ENCODE peak calls at places on chromosome 22, in nine cellular contexts. One of them, this sample, is unnamed.

GRCh38 chr22:49590851-49591445 is 236.7 kb downstream of the BRD1 start:
- DNase-seq in amniotic epithelial cell: no peak
- DNase-seq in mesothelial cell of epicardium: no peak
- DNase-seq in stimulated activated CD4-positive, alpha-beta T cell treated with anti-CD3 and anti-CD28 coated beads, Interleukin-2, amount 100 ng/mL, for 24 hours: no peak
- DNase-seq in fibroblast of pulmonary artery: no peak
- DNase-seq in stimulated activated naive CD8-positive, alpha-beta T cell treated with anti-CD3 and anti-CD28 coated beads, Interleukin-15, Interleukin-2, amounts not matched to agents 100 U/mL and 50 U/mL, for 24 hours: no peak
- DNase-seq in activated CD4-positive, alpha-beta T cell treated with anti-CD3 and anti-CD28 coated beads, Interleukin-2, amount 50 U/mL, for 24 hours: no peak
- DNase-seq in fibroblast of lung: no peak
- DNase-seq in CD8-positive, alpha-beta memory T cell: no peak
- DNase-seq in this sample: no peak

GRCh38 chr22:39244496-39245129 is at the start of gene PDGFB:
- DNase-seq in amniotic epithelial cell: peak; percentile 35
- DNase-seq in mesothelial cell of epicardium: no peak
- DNase-seq in stimulated activated CD4-positive, alpha-beta T cell treated with anti-CD3 and anti-CD28 coated beads, Interleukin-2, amount 100 ng/mL, for 24 hours: no peak
- DNase-seq in fibroblast of pulmonary artery: peak; percentile 48
- DNase-seq in stimulated activated naive CD8-positive, alpha-beta T cell treated with anti-CD3 and anti-CD28 coated beads, Interleukin-15, Interleukin-2, amounts not matched to agents 100 U/mL and 50 U/mL, for 24 hours: no peak
- DNase-seq in activated CD4-positive, alpha-beta T cell treated with anti-CD3 and anti-CD28 coated beads, Interleukin-2, amount 50 U/mL, for 24 hours: no peak
- DNase-seq in fibroblast of lung: no peak
- DNase-seq in CD8-positive, alpha-beta memory T cell: no peak
- DNase-seq in this sample: peak; percentile 30

GRCh38 chr22:26367402-26368245 is 61.4 kb upstream of the ASPHD2 start:
- DNase-seq in amniotic epithelial cell: peak; percentile 23
- DNase-seq in mesothelial cell of epicardium: peak; percentile 54
- DNase-seq in stimulated activated CD4-positive, alpha-beta T cell treated with anti-CD3 and anti-CD28 coated beads, Interleukin-2, amount 100 ng/mL, for 24 hours: peak; percentile 69
- DNase-seq in fibroblast of pulmonary artery: peak; percentile 59
- DNase-seq in stimulated activated naive CD8-positive, alpha-beta T cell treated with anti-CD3 and anti-CD28 coated beads, Interleukin-15, Interleukin-2, amounts not matched to agents 100 U/mL and 50 U/mL, for 24 hours: peak; percentile 73
- DNase-seq in activated CD4-positive, alpha-beta T cell treated with anti-CD3 and anti-CD28 coated beads, Interleukin-2, amount 50 U/mL, for 24 hours: peak; percentile 35
- DNase-seq in fibroblast of lung: peak; percentile 37
- DNase-seq in CD8-positive, alpha-beta memory T cell: peak; percentile 43
- DNase-seq in this sample: peak; percentile 55

GRCh38 chr22:35301370-35301874 is 1.7 kb downstream of the TOM1 start:
- DNase-seq in amniotic epithelial cell: peak; percentile 99
- DNase-seq in mesothelial cell of epicardium: no peak
- DNase-seq in stimulated activated CD4-positive, alpha-beta T cell treated with anti-CD3 and anti-CD28 coated beads, Interleukin-2, amount 100 ng/mL, for 24 hours: peak; percentile 19
- DNase-seq in fibroblast of pulmonary artery: peak; percentile 98
- DNase-seq in stimulated activated naive CD8-positive, alpha-beta T cell treated with anti-CD3 and anti-CD28 coated beads, Interleukin-15, Interleukin-2, amounts not matched to agents 100 U/mL and 50 U/mL, for 24 hours: no peak
- DNase-seq in activated CD4-positive, alpha-beta T cell treated with anti-CD3 and anti-CD28 coated beads, Interleukin-2, amount 50 U/mL, for 24 hours: no peak
- DNase-seq in fibroblast of lung: peak; percentile 94
- DNase-seq in CD8-positive, alpha-beta memory T cell: no peak
- DNase-seq in this sample: peak; percentile 46

GRCh38 chr22:31295831-31296230 is 3.5 kb upstream of the PIK3IP1 start:
- DNase-seq in amniotic epithelial cell: peak; percentile 67
- DNase-seq in mesothelial cell of epicardium: no peak
- DNase-seq in stimulated activated CD4-positive, alpha-beta T cell treated with anti-CD3 and anti-CD28 coated beads, Interleukin-2, amount 100 ng/mL, for 24 hours: no peak
- DNase-seq in fibroblast of pulmonary artery: peak; percentile 49
- DNase-seq in stimulated activated naive CD8-positive, alpha-beta T cell treated with anti-CD3 and anti-CD28 coated beads, Interleukin-15, Interleukin-2, amounts not matched to agents 100 U/mL and 50 U/mL, for 24 hours: no peak
- DNase-seq in activated CD4-positive, alpha-beta T cell treated with anti-CD3 and anti-CD28 coated beads, Interleukin-2, amount 50 U/mL, for 24 hours: no peak
- DNase-seq in fibroblast of lung: peak; percentile 9
- DNase-seq in CD8-positive, alpha-beta memory T cell: no peak
- DNase-seq in this sample: no peak

GRCh38 chr22:50563410-50564160 is 866 bp upstream of the SYCE3 start:
- DNase-seq in amniotic epithelial cell: no peak
- DNase-seq in mesothelial cell of epicardium: no peak
- DNase-seq in stimulated activated CD4-positive, alpha-beta T cell treated with anti-CD3 and anti-CD28 coated beads, Interleukin-2, amount 100 ng/mL, for 24 hours: no peak
- DNase-seq in fibroblast of pulmonary artery: no peak
- DNase-seq in stimulated activated naive CD8-positive, alpha-beta T cell treated with anti-CD3 and anti-CD28 coated beads, Interleukin-15, Interleukin-2, amounts not matched to agents 100 U/mL and 50 U/mL, for 24 hours: no peak
- DNase-seq in activated CD4-positive, alpha-beta T cell treated with anti-CD3 and anti-CD28 coated beads, Interleukin-2, amount 50 U/mL, for 24 hours: no peak
- DNase-seq in fibroblast of lung: no peak
- DNase-seq in CD8-positive, alpha-beta memory T cell: no peak
- DNase-seq in this sample: no peak

GRCh38 chr22:24707477-24707816 is 67.1 kb downstream of the PIWIL3 start:
- DNase-seq in amniotic epithelial cell: no peak
- DNase-seq in mesothelial cell of epicardium: no peak
- DNase-seq in stimulated activated CD4-positive, alpha-beta T cell treated with anti-CD3 and anti-CD28 coated beads, Interleukin-2, amount 100 ng/mL, for 24 hours: no peak
- DNase-seq in fibroblast of pulmonary artery: no peak
- DNase-seq in stimulated activated naive CD8-positive, alpha-beta T cell treated with anti-CD3 and anti-CD28 coated beads, Interleukin-15, Interleukin-2, amounts not matched to agents 100 U/mL and 50 U/mL, for 24 hours: no peak
- DNase-seq in activated CD4-positive, alpha-beta T cell treated with anti-CD3 and anti-CD28 coated beads, Interleukin-2, amount 50 U/mL, for 24 hours: no peak
- DNase-seq in fibroblast of lung: no peak
- DNase-seq in CD8-positive, alpha-beta memory T cell: no peak
- DNase-seq in this sample: no peak

GRCh38 chr22:17161991-17162390 is 2.9 kb upstream of the HDHD5 start:
- DNase-seq in amniotic epithelial cell: no peak
- DNase-seq in mesothelial cell of epicardium: no peak
- DNase-seq in stimulated activated CD4-positive, alpha-beta T cell treated with anti-CD3 and anti-CD28 coated beads, Interleukin-2, amount 100 ng/mL, for 24 hours: no peak
- DNase-seq in fibroblast of pulmonary artery: no peak
- DNase-seq in stimulated activated naive CD8-positive, alpha-beta T cell treated with anti-CD3 and anti-CD28 coated beads, Interleukin-15, Interleukin-2, amounts not matched to agents 100 U/mL and 50 U/mL, for 24 hours: no peak
- DNase-seq in activated CD4-positive, alpha-beta T cell treated with anti-CD3 and anti-CD28 coated beads, Interleukin-2, amount 50 U/mL, for 24 hours: no peak
- DNase-seq in fibroblast of lung: no peak
- DNase-seq in CD8-positive, alpha-beta memory T cell: no peak
- DNase-seq in this sample: peak; percentile 9

GRCh38 chr22:23192133-23192532 is 11.8 kb downstream of the BCR start:
- DNase-seq in amniotic epithelial cell: no peak
- DNase-seq in mesothelial cell of epicardium: no peak
- DNase-seq in stimulated activated CD4-positive, alpha-beta T cell treated with anti-CD3 and anti-CD28 coated beads, Interleukin-2, amount 100 ng/mL, for 24 hours: no peak
- DNase-seq in fibroblast of pulmonary artery: no peak
- DNase-seq in stimulated activated naive CD8-positive, alpha-beta T cell treated with anti-CD3 and anti-CD28 coated beads, Interleukin-15, Interleukin-2, amounts not matched to agents 100 U/mL and 50 U/mL, for 24 hours: no peak
- DNase-seq in activated CD4-positive, alpha-beta T cell treated with anti-CD3 and anti-CD28 coated beads, Interleukin-2, amount 50 U/mL, for 24 hours: no peak
- DNase-seq in fibroblast of lung: no peak
- DNase-seq in CD8-positive, alpha-beta memory T cell: no peak
- DNase-seq in this sample: no peak

GRCh38 chr22:22111267-22111751 is 128.7 kb upstream of the TOP3B start:
- DNase-seq in amniotic epithelial cell: peak; percentile 91
- DNase-seq in mesothelial cell of epicardium: no peak
- DNase-seq in stimulated activated CD4-positive, alpha-beta T cell treated with anti-CD3 and anti-CD28 coated beads, Interleukin-2, amount 100 ng/mL, for 24 hours: peak; percentile 53
- DNase-seq in fibroblast of pulmonary artery: peak; percentile 66
- DNase-seq in stimulated activated naive CD8-positive, alpha-beta T cell treated with anti-CD3 and anti-CD28 coated beads, Interleukin-15, Interleukin-2, amounts not matched to agents 100 U/mL and 50 U/mL, for 24 hours: peak; percentile 64
- DNase-seq in activated CD4-positive, alpha-beta T cell treated with anti-CD3 and anti-CD28 coated beads, Interleukin-2, amount 50 U/mL, for 24 hours: no peak
- DNase-seq in fibroblast of lung: peak; percentile 42
- DNase-seq in CD8-positive, alpha-beta memory T cell: no peak
- DNase-seq in this sample: peak; percentile 90

GRCh38 chr22:50088096-50088495 is 1.7 kb upstream of the MOV10L1 start:
- DNase-seq in amniotic epithelial cell: no peak
- DNase-seq in mesothelial cell of epicardium: no peak
- DNase-seq in stimulated activated CD4-positive, alpha-beta T cell treated with anti-CD3 and anti-CD28 coated beads, Interleukin-2, amount 100 ng/mL, for 24 hours: no peak
- DNase-seq in fibroblast of pulmonary artery: no peak
- DNase-seq in stimulated activated naive CD8-positive, alpha-beta T cell treated with anti-CD3 and anti-CD28 coated beads, Interleukin-15, Interleukin-2, amounts not matched to agents 100 U/mL and 50 U/mL, for 24 hours: no peak
- DNase-seq in activated CD4-positive, alpha-beta T cell treated with anti-CD3 and anti-CD28 coated beads, Interleukin-2, amount 50 U/mL, for 24 hours: no peak
- DNase-seq in fibroblast of lung: no peak
- DNase-seq in CD8-positive, alpha-beta memory T cell: no peak
- DNase-seq in this sample: no peak

GRCh38 chr22:22870577-22871398 is 16.8 kb upstream of the IGLL5 start:
- DNase-seq in amniotic epithelial cell: no peak
- DNase-seq in mesothelial cell of epicardium: no peak
- DNase-seq in stimulated activated CD4-positive, alpha-beta T cell treated with anti-CD3 and anti-CD28 coated beads, Interleukin-2, amount 100 ng/mL, for 24 hours: no peak
- DNase-seq in fibroblast of pulmonary artery: no peak
- DNase-seq in stimulated activated naive CD8-positive, alpha-beta T cell treated with anti-CD3 and anti-CD28 coated beads, Interleukin-15, Interleukin-2, amounts not matched to agents 100 U/mL and 50 U/mL, for 24 hours: peak; percentile 2
- DNase-seq in activated CD4-positive, alpha-beta T cell treated with anti-CD3 and anti-CD28 coated beads, Interleukin-2, amount 50 U/mL, for 24 hours: no peak
- DNase-seq in fibroblast of lung: no peak
- DNase-seq in CD8-positive, alpha-beta memory T cell: no peak
- DNase-seq in this sample: no peak

GRCh38 chr22:46575915-46576555 is 38.6 kb upstream of the CELSR1 start:
- DNase-seq in amniotic epithelial cell: no peak
- DNase-seq in mesothelial cell of epicardium: no peak
- DNase-seq in stimulated activated CD4-positive, alpha-beta T cell treated with anti-CD3 and anti-CD28 coated beads, Interleukin-2, amount 100 ng/mL, for 24 hours: no peak
- DNase-seq in fibroblast of pulmonary artery: no peak
- DNase-seq in stimulated activated naive CD8-positive, alpha-beta T cell treated with anti-CD3 and anti-CD28 coated beads, Interleukin-15, Interleukin-2, amounts not matched to agents 100 U/mL and 50 U/mL, for 24 hours: no peak
- DNase-seq in activated CD4-positive, alpha-beta T cell treated with anti-CD3 and anti-CD28 coated beads, Interleukin-2, amount 50 U/mL, for 24 hours: no peak
- DNase-seq in fibroblast of lung: no peak
- DNase-seq in CD8-positive, alpha-beta memory T cell: peak; percentile 15
- DNase-seq in this sample: no peak

GRCh38 chr22:24437820-24438328 is 10.5 kb downstream of the ADORA2A start:
- DNase-seq in amniotic epithelial cell: no peak
- DNase-seq in mesothelial cell of epicardium: no peak
- DNase-seq in stimulated activated CD4-positive, alpha-beta T cell treated with anti-CD3 and anti-CD28 coated beads, Interleukin-2, amount 100 ng/mL, for 24 hours: no peak
- DNase-seq in fibroblast of pulmonary artery: no peak
- DNase-seq in stimulated activated naive CD8-positive, alpha-beta T cell treated with anti-CD3 and anti-CD28 coated beads, Interleukin-15, Interleukin-2, amounts not matched to agents 100 U/mL and 50 U/mL, for 24 hours: peak; percentile 4
- DNase-seq in activated CD4-positive, alpha-beta T cell treated with anti-CD3 and anti-CD28 coated beads, Interleukin-2, amount 50 U/mL, for 24 hours: no peak
- DNase-seq in fibroblast of lung: no peak
- DNase-seq in CD8-positive, alpha-beta memory T cell: no peak
- DNase-seq in this sample: peak; percentile 41

GRCh38 chr22:32518351-32518750 is 43.7 kb downstream of the FBXO7 start:
- DNase-seq in amniotic epithelial cell: no peak
- DNase-seq in mesothelial cell of epicardium: no peak
- DNase-seq in stimulated activated CD4-positive, alpha-beta T cell treated with anti-CD3 and anti-CD28 coated beads, Interleukin-2, amount 100 ng/mL, for 24 hours: no peak
- DNase-seq in fibroblast of pulmonary artery: no peak
- DNase-seq in stimulated activated naive CD8-positive, alpha-beta T cell treated with anti-CD3 and anti-CD28 coated beads, Interleukin-15, Interleukin-2, amounts not matched to agents 100 U/mL and 50 U/mL, for 24 hours: no peak
- DNase-seq in activated CD4-positive, alpha-beta T cell treated with anti-CD3 and anti-CD28 coated beads, Interleukin-2, amount 50 U/mL, for 24 hours: no peak
- DNase-seq in fibroblast of lung: no peak
- DNase-seq in CD8-positive, alpha-beta memory T cell: no peak
- DNase-seq in this sample: no peak

GRCh38 chr22:46574993-46575914 is 37.8 kb upstream of the CELSR1 start:
- DNase-seq in amniotic epithelial cell: peak; percentile 16
- DNase-seq in mesothelial cell of epicardium: no peak
- DNase-seq in stimulated activated CD4-positive, alpha-beta T cell treated with anti-CD3 and anti-CD28 coated beads, Interleukin-2, amount 100 ng/mL, for 24 hours: no peak
- DNase-seq in fibroblast of pulmonary artery: peak; percentile 10
- DNase-seq in stimulated activated naive CD8-positive, alpha-beta T cell treated with anti-CD3 and anti-CD28 coated beads, Interleukin-15, Interleukin-2, amounts not matched to agents 100 U/mL and 50 U/mL, for 24 hours: no peak
- DNase-seq in activated CD4-positive, alpha-beta T cell treated with anti-CD3 and anti-CD28 coated beads, Interleukin-2, amount 50 U/mL, for 24 hours: no peak
- DNase-seq in fibroblast of lung: no peak
- DNase-seq in CD8-positive, alpha-beta memory T cell: no peak
- DNase-seq in this sample: peak; percentile 53

GRCh38 chr22:50502628-50503474 is 4.7 kb downstream of the LMF2 start:
- DNase-seq in amniotic epithelial cell: no peak
- DNase-seq in mesothelial cell of epicardium: no peak
- DNase-seq in stimulated activated CD4-positive, alpha-beta T cell treated with anti-CD3 and anti-CD28 coated beads, Interleukin-2, amount 100 ng/mL, for 24 hours: no peak
- DNase-seq in fibroblast of pulmonary artery: no peak
- DNase-seq in stimulated activated naive CD8-positive, alpha-beta T cell treated with anti-CD3 and anti-CD28 coated beads, Interleukin-15, Interleukin-2, amounts not matched to agents 100 U/mL and 50 U/mL, for 24 hours: no peak
- DNase-seq in activated CD4-positive, alpha-beta T cell treated with anti-CD3 and anti-CD28 coated beads, Interleukin-2, amount 50 U/mL, for 24 hours: no peak
- DNase-seq in fibroblast of lung: no peak
- DNase-seq in CD8-positive, alpha-beta memory T cell: no peak
- DNase-seq in this sample: peak; percentile 3

GRCh38 chr22:24812950-24813349 is 6.9 kb downstream of the SGSM1 start:
- DNase-seq in amniotic epithelial cell: no peak
- DNase-seq in mesothelial cell of epicardium: no peak
- DNase-seq in stimulated activated CD4-positive, alpha-beta T cell treated with anti-CD3 and anti-CD28 coated beads, Interleukin-2, amount 100 ng/mL, for 24 hours: no peak
- DNase-seq in fibroblast of pulmonary artery: no peak
- DNase-seq in stimulated activated naive CD8-positive, alpha-beta T cell treated with anti-CD3 and anti-CD28 coated beads, Interleukin-15, Interleukin-2, amounts not matched to agents 100 U/mL and 50 U/mL, for 24 hours: no peak
- DNase-seq in activated CD4-positive, alpha-beta T cell treated with anti-CD3 and anti-CD28 coated beads, Interleukin-2, amount 50 U/mL, for 24 hours: no peak
- DNase-seq in fibroblast of lung: no peak
- DNase-seq in CD8-positive, alpha-beta memory T cell: no peak
- DNase-seq in this sample: no peak

GRCh38 chr22:38872831-38873248 is 824 bp upstream of the CBX6 start:
- DNase-seq in amniotic epithelial cell: peak; percentile 25
- DNase-seq in mesothelial cell of epicardium: peak; percentile 77
- DNase-seq in stimulated activated CD4-positive, alpha-beta T cell treated with anti-CD3 and anti-CD28 coated beads, Interleukin-2, amount 100 ng/mL, for 24 hours: no peak
- DNase-seq in fibroblast of pulmonary artery: peak; percentile 36
- DNase-seq in stimulated activated naive CD8-positive, alpha-beta T cell treated with anti-CD3 and anti-CD28 coated beads, Interleukin-15, Interleukin-2, amounts not matched to agents 100 U/mL and 50 U/mL, for 24 hours: peak; percentile 26
- DNase-seq in activated CD4-positive, alpha-beta T cell treated with anti-CD3 and anti-CD28 coated beads, Interleukin-2, amount 50 U/mL, for 24 hours: no peak
- DNase-seq in fibroblast of lung: peak; percentile 57
- DNase-seq in CD8-positive, alpha-beta memory T cell: no peak
- DNase-seq in this sample: no peak

GRCh38 chr22:20792966-20793332 is 19.0 kb downstream of the SERPIND1 start:
- DNase-seq in amniotic epithelial cell: peak; percentile 55
- DNase-seq in mesothelial cell of epicardium: no peak
- DNase-seq in stimulated activated CD4-positive, alpha-beta T cell treated with anti-CD3 and anti-CD28 coated beads, Interleukin-2, amount 100 ng/mL, for 24 hours: no peak
- DNase-seq in fibroblast of pulmonary artery: no peak
- DNase-seq in stimulated activated naive CD8-positive, alpha-beta T cell treated with anti-CD3 and anti-CD28 coated beads, Interleukin-15, Interleukin-2, amounts not matched to agents 100 U/mL and 50 U/mL, for 24 hours: no peak
- DNase-seq in activated CD4-positive, alpha-beta T cell treated with anti-CD3 and anti-CD28 coated beads, Interleukin-2, amount 50 U/mL, for 24 hours: no peak
- DNase-seq in fibroblast of lung: no peak
- DNase-seq in CD8-positive, alpha-beta memory T cell: no peak
- DNase-seq in this sample: no peak

GRCh38 chr22:42855726-42856125 is 1.3 kb downstream of the ARFGAP3 start:
- DNase-seq in amniotic epithelial cell: no peak
- DNase-seq in mesothelial cell of epicardium: no peak
- DNase-seq in stimulated activated CD4-positive, alpha-beta T cell treated with anti-CD3 and anti-CD28 coated beads, Interleukin-2, amount 100 ng/mL, for 24 hours: no peak
- DNase-seq in fibroblast of pulmonary artery: no peak
- DNase-seq in stimulated activated naive CD8-positive, alpha-beta T cell treated with anti-CD3 and anti-CD28 coated beads, Interleukin-15, Interleukin-2, amounts not matched to agents 100 U/mL and 50 U/mL, for 24 hours: no peak
- DNase-seq in activated CD4-positive, alpha-beta T cell treated with anti-CD3 and anti-CD28 coated beads, Interleukin-2, amount 50 U/mL, for 24 hours: no peak
- DNase-seq in fibroblast of lung: no peak
- DNase-seq in CD8-positive, alpha-beta memory T cell: no peak
- DNase-seq in this sample: no peak

GRCh38 chr22:41132555-41132954 is 40.2 kb downstream of the EP300 start:
- DNase-seq in amniotic epithelial cell: no peak
- DNase-seq in mesothelial cell of epicardium: no peak
- DNase-seq in stimulated activated CD4-positive, alpha-beta T cell treated with anti-CD3 and anti-CD28 coated beads, Interleukin-2, amount 100 ng/mL, for 24 hours: no peak
- DNase-seq in fibroblast of pulmonary artery: no peak
- DNase-seq in stimulated activated naive CD8-positive, alpha-beta T cell treated with anti-CD3 and anti-CD28 coated beads, Interleukin-15, Interleukin-2, amounts not matched to agents 100 U/mL and 50 U/mL, for 24 hours: no peak
- DNase-seq in activated CD4-positive, alpha-beta T cell treated with anti-CD3 and anti-CD28 coated beads, Interleukin-2, amount 50 U/mL, for 24 hours: no peak
- DNase-seq in fibroblast of lung: no peak
- DNase-seq in CD8-positive, alpha-beta memory T cell: no peak
- DNase-seq in this sample: no peak

GRCh38 chr22:32055069-32055468 is 12.0 kb downstream of the SLC5A1 start:
- DNase-seq in amniotic epithelial cell: no peak
- DNase-seq in mesothelial cell of epicardium: no peak
- DNase-seq in stimulated activated CD4-positive, alpha-beta T cell treated with anti-CD3 and anti-CD28 coated beads, Interleukin-2, amount 100 ng/mL, for 24 hours: no peak
- DNase-seq in fibroblast of pulmonary artery: no peak
- DNase-seq in stimulated activated naive CD8-positive, alpha-beta T cell treated with anti-CD3 and anti-CD28 coated beads, Interleukin-15, Interleukin-2, amounts not matched to agents 100 U/mL and 50 U/mL, for 24 hours: no peak
- DNase-seq in activated CD4-positive, alpha-beta T cell treated with anti-CD3 and anti-CD28 coated beads, Interleukin-2, amount 50 U/mL, for 24 hours: no peak
- DNase-seq in fibroblast of lung: no peak
- DNase-seq in CD8-positive, alpha-beta memory T cell: no peak
- DNase-seq in this sample: no peak

GRCh38 chr22:50281957-50282356 is 11.8 kb upstream of the MAPK11 start:
- DNase-seq in amniotic epithelial cell: no peak
- DNase-seq in mesothelial cell of epicardium: no peak
- DNase-seq in stimulated activated CD4-positive, alpha-beta T cell treated with anti-CD3 and anti-CD28 coated beads, Interleukin-2, amount 100 ng/mL, for 24 hours: no peak
- DNase-seq in fibroblast of pulmonary artery: no peak
- DNase-seq in stimulated activated naive CD8-positive, alpha-beta T cell treated with anti-CD3 and anti-CD28 coated beads, Interleukin-15, Interleukin-2, amounts not matched to agents 100 U/mL and 50 U/mL, for 24 hours: no peak
- DNase-seq in activated CD4-positive, alpha-beta T cell treated with anti-CD3 and anti-CD28 coated beads, Interleukin-2, amount 50 U/mL, for 24 hours: no peak
- DNase-seq in fibroblast of lung: no peak
- DNase-seq in CD8-positive, alpha-beta memory T cell: no peak
- DNase-seq in this sample: peak; percentile 26

GRCh38 chr22:39114157-39114511 is 17.1 kb downstream of the APOBEC3H start:
- DNase-seq in amniotic epithelial cell: no peak
- DNase-seq in mesothelial cell of epicardium: no peak
- DNase-seq in stimulated activated CD4-positive, alpha-beta T cell treated with anti-CD3 and anti-CD28 coated beads, Interleukin-2, amount 100 ng/mL, for 24 hours: no peak
- DNase-seq in fibroblast of pulmonary artery: no peak
- DNase-seq in stimulated activated naive CD8-positive, alpha-beta T cell treated with anti-CD3 and anti-CD28 coated beads, Interleukin-15, Interleukin-2, amounts not matched to agents 100 U/mL and 50 U/mL, for 24 hours: no peak
- DNase-seq in activated CD4-positive, alpha-beta T cell treated with anti-CD3 and anti-CD28 coated beads, Interleukin-2, amount 50 U/mL, for 24 hours: no peak
- DNase-seq in fibroblast of lung: no peak
- DNase-seq in CD8-positive, alpha-beta memory T cell: no peak
- DNase-seq in this sample: no peak

GRCh38 chr22:36352775-36353507 is 34.8 kb downstream of the MYH9 start:
- DNase-seq in amniotic epithelial cell: no peak
- DNase-seq in mesothelial cell of epicardium: no peak
- DNase-seq in stimulated activated CD4-positive, alpha-beta T cell treated with anti-CD3 and anti-CD28 coated beads, Interleukin-2, amount 100 ng/mL, for 24 hours: no peak
- DNase-seq in fibroblast of pulmonary artery: no peak
- DNase-seq in stimulated activated naive CD8-positive, alpha-beta T cell treated with anti-CD3 and anti-CD28 coated beads, Interleukin-15, Interleukin-2, amounts not matched to agents 100 U/mL and 50 U/mL, for 24 hours: peak; percentile 50
- DNase-seq in activated CD4-positive, alpha-beta T cell treated with anti-CD3 and anti-CD28 coated beads, Interleukin-2, amount 50 U/mL, for 24 hours: no peak
- DNase-seq in fibroblast of lung: peak; percentile 93
- DNase-seq in CD8-positive, alpha-beta memory T cell: peak; percentile 74
- DNase-seq in this sample: peak; percentile 70

GRCh38 chr22:27670701-27671412 is 130.7 kb downstream of the MN1 start:
- DNase-seq in amniotic epithelial cell: no peak
- DNase-seq in mesothelial cell of epicardium: peak; percentile 63
- DNase-seq in stimulated activated CD4-positive, alpha-beta T cell treated with anti-CD3 and anti-CD28 coated beads, Interleukin-2, amount 100 ng/mL, for 24 hours: no peak
- DNase-seq in fibroblast of pulmonary artery: peak; percentile 31
- DNase-seq in stimulated activated naive CD8-positive, alpha-beta T cell treated with anti-CD3 and anti-CD28 coated beads, Interleukin-15, Interleukin-2, amounts not matched to agents 100 U/mL and 50 U/mL, for 24 hours: no peak
- DNase-seq in activated CD4-positive, alpha-beta T cell treated with anti-CD3 and anti-CD28 coated beads, Interleukin-2, amount 50 U/mL, for 24 hours: no peak
- DNase-seq in fibroblast of lung: no peak
- DNase-seq in CD8-positive, alpha-beta memory T cell: no peak
- DNase-seq in this sample: peak; percentile 49

GRCh38 chr22:45672564-45673481 is 1.2 kb downstream of the ATXN10 start:
- DNase-seq in amniotic epithelial cell: no peak
- DNase-seq in mesothelial cell of epicardium: no peak
- DNase-seq in stimulated activated CD4-positive, alpha-beta T cell treated with anti-CD3 and anti-CD28 coated beads, Interleukin-2, amount 100 ng/mL, for 24 hours: no peak
- DNase-seq in fibroblast of pulmonary artery: no peak
- DNase-seq in stimulated activated naive CD8-positive, alpha-beta T cell treated with anti-CD3 and anti-CD28 coated beads, Interleukin-15, Interleukin-2, amounts not matched to agents 100 U/mL and 50 U/mL, for 24 hours: peak; percentile 28
- DNase-seq in activated CD4-positive, alpha-beta T cell treated with anti-CD3 and anti-CD28 coated beads, Interleukin-2, amount 50 U/mL, for 24 hours: no peak
- DNase-seq in fibroblast of lung: no peak
- DNase-seq in CD8-positive, alpha-beta memory T cell: no peak
- DNase-seq in this sample: no peak

GRCh38 chr22:20741634-20742581 is 32.0 kb upstream of the SERPIND1 start:
- DNase-seq in amniotic epithelial cell: peak; percentile 20
- DNase-seq in mesothelial cell of epicardium: no peak
- DNase-seq in stimulated activated CD4-positive, alpha-beta T cell treated with anti-CD3 and anti-CD28 coated beads, Interleukin-2, amount 100 ng/mL, for 24 hours: peak; percentile 44
- DNase-seq in fibroblast of pulmonary artery: peak; percentile 30
- DNase-seq in stimulated activated naive CD8-positive, alpha-beta T cell treated with anti-CD3 and anti-CD28 coated beads, Interleukin-15, Interleukin-2, amounts not matched to agents 100 U/mL and 50 U/mL, for 24 hours: peak; percentile 36
- DNase-seq in activated CD4-positive, alpha-beta T cell treated with anti-CD3 and anti-CD28 coated beads, Interleukin-2, amount 50 U/mL, for 24 hours: no peak
- DNase-seq in fibroblast of lung: peak; percentile 34
- DNase-seq in CD8-positive, alpha-beta memory T cell: peak; percentile 31
- DNase-seq in this sample: no peak

GRCh38 chr22:48449466-48450187 is 1378.0 kb downstream of the BRD1 start:
- DNase-seq in amniotic epithelial cell: no peak
- DNase-seq in mesothelial cell of epicardium: no peak
- DNase-seq in stimulated activated CD4-positive, alpha-beta T cell treated with anti-CD3 and anti-CD28 coated beads, Interleukin-2, amount 100 ng/mL, for 24 hours: no peak
- DNase-seq in fibroblast of pulmonary artery: no peak
- DNase-seq in stimulated activated naive CD8-positive, alpha-beta T cell treated with anti-CD3 and anti-CD28 coated beads, Interleukin-15, Interleukin-2, amounts not matched to agents 100 U/mL and 50 U/mL, for 24 hours: no peak
- DNase-seq in activated CD4-positive, alpha-beta T cell treated with anti-CD3 and anti-CD28 coated beads, Interleukin-2, amount 50 U/mL, for 24 hours: no peak
- DNase-seq in fibroblast of lung: no peak
- DNase-seq in CD8-positive, alpha-beta memory T cell: no peak
- DNase-seq in this sample: no peak

GRCh38 chr22:40808018-40808841 is 10.9 kb downstream of the SLC25A17 start:
- DNase-seq in amniotic epithelial cell: no peak
- DNase-seq in mesothelial cell of epicardium: no peak
- DNase-seq in stimulated activated CD4-positive, alpha-beta T cell treated with anti-CD3 and anti-CD28 coated beads, Interleukin-2, amount 100 ng/mL, for 24 hours: no peak
- DNase-seq in fibroblast of pulmonary artery: peak; percentile 24
- DNase-seq in stimulated activated naive CD8-positive, alpha-beta T cell treated with anti-CD3 and anti-CD28 coated beads, Interleukin-15, Interleukin-2, amounts not matched to agents 100 U/mL and 50 U/mL, for 24 hours: no peak
- DNase-seq in activated CD4-positive, alpha-beta T cell treated with anti-CD3 and anti-CD28 coated beads, Interleukin-2, amount 50 U/mL, for 24 hours: no peak
- DNase-seq in fibroblast of lung: peak; percentile 11
- DNase-seq in CD8-positive, alpha-beta memory T cell: no peak
- DNase-seq in this sample: no peak

This sample was measured in Daoy.